ENCODE peak calls at places on chromosomes 4 and X, in eight cellular contexts. H is left ventricle myocardium inferior; Z is dermis microvascular lymphatic vessel endothelial cell; G is GM19239; T is astrocyte of the spinal cord; M is AG04450; O is NCI-H774; J is central memory CD4-positive, alpha-beta T cell. D is an unnamed sample.

GRCh38 chr4:67198757-67199156 is 346.5 kb downstream of the CENPC start:
- DNase-seq in Z (peak), M (no peak), G (no peak), T (peak), J (no peak), O (no peak), H (no peak), D (peak)

GRCh38 chrX:45769919-45770582 is 569.4 kb upstream of the DIPK2B start:
- DNase-seq in Z (peak), J (peak), M (peak), G (peak), O (no peak), T (peak), H (peak), D (peak)

GRCh38 chr4:40478215-40478614 is 143.1 kb downstream of the CHRNA9 start:
- DNase-seq in O (no peak), G (no peak), M (no peak), Z (no peak), H (no peak), J (no peak), T (no peak), D (no peak)

GRCh38 chr4:147731611-147732515 is at the start of gene ARHGAP10:
- DNase-seq in M (peak), T (peak), H (peak), J (peak), Z (peak), O (no peak), G (peak), D (peak)

GRCh38 chr4:183589710-183590109 is 69.3 kb downstream of the RWDD4 start:
- DNase-seq in Z (no peak), J (no peak), M (no peak), G (no peak), H (no peak), O (no peak), T (no peak), D (no peak)

GRCh38 chr4:125191252-125191651 is 123.5 kb upstream of the FAT4 start:
- DNase-seq in O (no peak), M (peak), Z (no peak), H (no peak), T (peak), G (no peak), J (no peak), D (no peak)

GRCh38 chrX:149718757-149719156 is 6.9 kb downstream of the MAGEA11 start:
- DNase-seq in T (no peak), G (no peak), O (no peak), Z (no peak), H (no peak), M (no peak), J (no peak), D (no peak)

GRCh38 chrX:53317365-53318069 is 36.1 kb upstream of the IQSEC2 start:
- DNase-seq in O (no peak), Z (peak), G (peak), H (peak), M (no peak), J (peak), T (peak), D (peak)

GRCh38 chr4:161564230-161564834 is 599.5 kb downstream of the FSTL5 start:
- DNase-seq in T (peak), J (no peak), G (no peak), O (no peak), M (no peak), Z (peak), H (no peak), D (no peak)

GRCh38 chr4:93832097-93832496 is 3.5 kb downstream of the ATOH1 start:
- DNase-seq in G (no peak), T (no peak), M (no peak), J (no peak), O (no peak), H (no peak), Z (no peak), D (no peak)

GRCh38 chr4:39308576-39308975 is 57.6 kb downstream of the RFC1 start:
- DNase-seq in O (no peak), M (no peak), G (no peak), H (no peak), J (no peak), Z (peak), T (no peak), D (no peak)

GRCh38 chrX:44344194-44344593 is 722 bp upstream of the EFHC2 start:
- DNase-seq in Z (no peak), J (peak), G (no peak), M (no peak), T (no peak), H (no peak), O (no peak), D (peak)

GRCh38 chrX:7090506-7091095 is 56.9 kb upstream of the STS start:
- DNase-seq in Z (peak), H (no peak), G (no peak), O (no peak), J (no peak), M (no peak), T (no peak), D (no peak)

GRCh38 chr4:28730304-28730703 is 1869.7 kb downstream of the STIM2 start:
- DNase-seq in G (no peak), M (no peak), O (no peak), H (no peak), T (no peak), Z (no peak), J (no peak), D (no peak)

GRCh38 chrX:79169484-79169883 is 25.0 kb downstream of the GPR174 start:
- DNase-seq in Z (no peak), M (no peak), H (no peak), T (no peak), G (no peak), O (no peak), J (no peak), D (no peak)

GRCh38 chrX:95427389-95427788 is 1257.3 kb upstream of the DIAPH2 start:
- DNase-seq in H (no peak), O (no peak), M (no peak), G (no peak), J (no peak), T (peak), Z (no peak), D (no peak)

GRCh38 chr4:54226399-54227260 is 2.5 kb upstream of the PDGFRA start:
- DNase-seq in O (no peak), T (peak), J (no peak), H (peak), Z (peak), M (peak), G (no peak), D (peak)

GRCh38 chr4:78776031-78776728 is at the start of gene BMP2K:
- DNase-seq in H (peak), G (peak), Z (peak), O (peak), M (no peak), T (peak), J (peak), D (peak)

GRCh38 chr4:141705048-141705746 is 68.8 kb downstream of the IL15 start:
- DNase-seq in O (no peak), M (no peak), J (no peak), G (no peak), Z (no peak), H (no peak), T (no peak), D (peak)

GRCh38 chrX:104173841-104174240 is 7.6 kb downstream of the FAM199X start:
- DNase-seq in J (no peak), O (no peak), Z (no peak), H (no peak), T (no peak), M (no peak), G (no peak), D (no peak)

GRCh38 chr4:132063829-132064228 is 1085.3 kb upstream of the PCDH10 start:
- DNase-seq in Z (peak), J (no peak), M (peak), O (no peak), T (peak), G (no peak), H (no peak), D (no peak)

GRCh38 chrX:17405225-17405969 is 30.4 kb downstream of the NHS start:
- DNase-seq in O (no peak), M (no peak), Z (no peak), G (no peak), H (no peak), J (no peak), T (no peak), D (no peak)

GRCh38 chr4:185836268-185837084 is 24.5 kb upstream of the SORBS2 start:
- DNase-seq in H (no peak), M (no peak), T (no peak), Z (no peak), G (no peak), J (no peak), O (peak), D (no peak)

GRCh38 chr4:19961092-19961491 is 290.6 kb upstream of the SLIT2 start:
- DNase-seq in H (no peak), G (no peak), T (peak), O (no peak), Z (no peak), J (no peak), M (no peak), D (no peak)

GRCh38 chr4:20532096-20532495 is 168.2 kb upstream of the PACRGL start:
- DNase-seq in M (no peak), G (no peak), T (peak), O (no peak), J (no peak), Z (no peak), H (no peak), D (no peak)

GRCh38 chr4:88843067-88843723 is 145.6 kb upstream of the NAP1L5 start:
- DNase-seq in J (no peak), M (no peak), O (no peak), T (no peak), Z (peak), H (no peak), G (no peak), D (no peak)